ENCODE peak calls at places on chromosomes 16 and 17, in nine cellular contexts. T is non-pigmented ciliary epithelial cell; G is memory B cell; H is bronchial epithelial cell; Q is NCI-H345; E is activated CD4-positive, alpha-beta T cell treated with anti-CD3 and anti-CD28 coated beads, Interleukin-2, amount 50 U/mL, for 1 hour; Z is NCI-H1092; L is coronary artery; N is T1000. B is an unnamed sample.

GRCh38 chr17:42623732-42624596 is 14.5 kb downstream of the TUBG1 start:
- DNase-seq in H (peak), Z (no peak), T (no peak), L (no peak), E (no peak), G (no peak), N (no peak), Q (no peak), B (no peak)

GRCh38 chr17:39208136-39208535 is 8.1 kb downstream of the RPL19 start:
- DNase-seq in L (no peak), E (no peak), T (no peak), Q (no peak), G (no peak), H (peak), Z (no peak), N (no peak), B (no peak)

GRCh38 chr16:88651276-88651988 is 579 bp upstream of the CYBA start:
- DNase-seq in N (no peak), H (no peak), T (no peak), L (no peak), G (peak), E (peak), Q (no peak), Z (no peak), B (no peak)

GRCh38 chr17:68608515-68609130 is 7.5 kb upstream of the FAM20A start:
- DNase-seq in T (no peak), Z (no peak), Q (no peak), G (no peak), E (no peak), N (no peak), H (no peak), L (no peak), B (no peak)

GRCh38 chr16:1620391-1620790 is 8.2 kb downstream of the CRAMP1 start:
- DNase-seq in G (no peak), T (no peak), Q (no peak), N (no peak), Z (no peak), E (no peak), L (no peak), H (no peak), B (no peak)

GRCh38 chr17:28074010-28074409 is 31.5 kb downstream of the NLK start:
- DNase-seq in E (no peak), H (no peak), Q (no peak), Z (no peak), G (no peak), N (no peak), T (no peak), L (no peak), B (no peak)

GRCh38 chr16:75189638-75190245 is 17.2 kb downstream of the CTRB2 start:
- DNase-seq in T (no peak), L (no peak), G (no peak), Q (no peak), E (no peak), N (no peak), Z (no peak), H (no peak), B (no peak)

GRCh38 chr17:76437467-76438402 is 15.2 kb downstream of the UBE2O start:
- DNase-seq in L (no peak), T (no peak), Z (no peak), Q (no peak), H (no peak), G (no peak), N (no peak), E (no peak), B (no peak)

GRCh38 chr16:27226476-27226875 is 23.1 kb downstream of the KDM8 start:
- DNase-seq in L (no peak), E (no peak), Z (peak), N (no peak), T (no peak), G (no peak), H (peak), Q (peak), B (no peak)

GRCh38 chr17:51166987-51167931 is 1.0 kb downstream of the NME2 start:
- DNase-seq in N (peak), Q (peak), G (peak), E (peak), Z (peak), T (no peak), H (no peak), L (no peak), B (peak)

GRCh38 chr17:38608648-38609047 is 2.9 kb upstream of the SRCIN1 start:
- DNase-seq in G (no peak), T (no peak), L (no peak), H (peak), Z (no peak), N (no peak), Q (peak), E (no peak), B (no peak)

GRCh38 chr17:32503251-32504165 is 16.7 kb downstream of the CDK5R1 start:
- DNase-seq in E (peak), L (no peak), T (no peak), H (peak), G (peak), Z (no peak), Q (no peak), N (no peak), B (no peak)

GRCh38 chr16:56628486-56629035 is 3.0 kb downstream of the MT1E start:
- DNase-seq in Z (no peak), Q (no peak), N (no peak), H (no peak), T (no peak), G (no peak), E (no peak), L (no peak), B (no peak)

GRCh38 chr17:55327225-55328088 is 62.7 kb downstream of the HLF start:
- DNase-seq in G (no peak), E (no peak), L (no peak), H (peak), T (no peak), N (no peak), Z (no peak), Q (no peak), B (no peak)

B was measured in globus pallidus.